ENCODE peak calls at places on chromosomes 2 and 18, in eight cellular contexts. D is GM23248, I is uterus, F is pancreas, Y is psoas muscle, V is H7, E is bronchial epithelial cell, W is left ventricle myocardium inferior. C is an unnamed sample. For H3K27me3, the result is how much of the 10 kb centered on the place peaks cover.

GRCh38 chr2:40178971-40179370 is 272.9 kb downstream of the SLC8A1 start:
- DNase-seq in D (peak), I (no peak), F (no peak), Y (no peak), V (no peak), E (peak), W (no peak), C (no peak)

GRCh38 chr2:28377201-28377816 is 15.3 kb upstream of the FOSL2 start:
- DNase-seq in D (no peak), I (no peak), F (no peak), Y (no peak), V (peak), E (peak), W (no peak), C (no peak)

GRCh38 chr2:98822301-98823164 is 91.6 kb upstream of the MGAT4A start:
- DNase-seq in D (peak), I (no peak), F (no peak), Y (peak), V (peak), E (no peak), W (peak), C (no peak)

GRCh38 chr18:45413180-45413836 is 202.0 kb upstream of the SLC14A2 start:
- DNase-seq in D (peak), I (no peak), F (no peak), Y (no peak), V (no peak), E (peak), W (no peak), C (no peak)

GRCh38 chr2:96319396-96319795 is 5.7 kb upstream of the ITPRIPL1 start:
- DNase-seq in D (no peak), I (no peak), F (no peak), Y (no peak), V (no peak), E (no peak), W (no peak), C (no peak)

GRCh38 chr2:237025090-237025865 is 60.4 kb upstream of the COPS8 start:
- DNase-seq in D (peak), I (no peak), F (no peak), Y (peak), V (no peak), E (peak), W (no peak), C (peak)

GRCh38 chr18:48300463-48300961 is 108.7 kb downstream of the ZBTB7C start:
- DNase-seq in D (no peak), I (no peak), F (no peak), Y (no peak), V (peak), E (peak), W (peak), C (no peak)

GRCh38 chr2:207805566-207806226 is 36.0 kb upstream of the FZD5 start:
- DNase-seq in D (peak), I (no peak), F (no peak), Y (no peak), V (no peak), E (peak), W (no peak), C (no peak)

GRCh38 chr2:229407170-229407569 is 136.1 kb upstream of the PID1 start:
- DNase-seq in D (peak), I (peak), F (peak), Y (peak), V (no peak), E (peak), W (peak), C (peak)

GRCh38 chr2:169222665-169223064 is 139.7 kb downstream of the LRP2 start:
- DNase-seq in D (no peak), I (no peak), F (no peak), Y (no peak), V (no peak), E (peak), W (no peak), C (no peak)

GRCh38 chr2:191265311-191266170 is 20.3 kb downstream of the MYO1B start:
- DNase-seq in D (peak), I (peak), F (no peak), Y (peak), V (no peak), E (no peak), W (peak), C (peak)

GRCh38 chr2:165562235-165562634 is 92.7 kb downstream of the CSRNP3 start:
- DNase-seq in D (no peak), I (no peak), F (no peak), Y (no peak), V (no peak), E (no peak), W (no peak), C (no peak)

GRCh38 chr2:157868993-157869392 is 7.1 kb downstream of the ACVR1 start:
- DNase-seq in D (peak), I (no peak), F (no peak), Y (no peak), V (no peak), E (peak), W (no peak), C (peak)

GRCh38 chr2:12177052-12177994 is 430.9 kb downstream of the LPIN1 start:
- DNase-seq in D (peak), I (peak), F (no peak), Y (peak), V (no peak), E (peak), W (peak), C (peak)

GRCh38 chr2:71578665-71579371 is 125.5 kb downstream of the DYSF start:
- DNase-seq in D (peak), I (peak), F (no peak), Y (peak), V (no peak), E (no peak), W (peak), C (no peak)

GRCh38 chr2:144513388-144514100 is 6.4 kb downstream of the ZEB2 start:
- DNase-seq in D (peak), I (no peak), F (peak), Y (peak), V (peak), E (no peak), W (no peak), C (peak)

GRCh38 chr18:40877096-40877495 is 1077.9 kb upstream of the PIK3C3 start:
- DNase-seq in D (peak), I (no peak), F (no peak), Y (no peak), V (no peak), E (peak), W (no peak), C (peak)

GRCh38 chr2:26616032-26616863 is 24.9 kb downstream of the CIB4 start:
- DNase-seq in D (no peak), I (no peak), F (no peak), Y (no peak), V (no peak), E (no peak), W (no peak), C (peak)

DNA sequence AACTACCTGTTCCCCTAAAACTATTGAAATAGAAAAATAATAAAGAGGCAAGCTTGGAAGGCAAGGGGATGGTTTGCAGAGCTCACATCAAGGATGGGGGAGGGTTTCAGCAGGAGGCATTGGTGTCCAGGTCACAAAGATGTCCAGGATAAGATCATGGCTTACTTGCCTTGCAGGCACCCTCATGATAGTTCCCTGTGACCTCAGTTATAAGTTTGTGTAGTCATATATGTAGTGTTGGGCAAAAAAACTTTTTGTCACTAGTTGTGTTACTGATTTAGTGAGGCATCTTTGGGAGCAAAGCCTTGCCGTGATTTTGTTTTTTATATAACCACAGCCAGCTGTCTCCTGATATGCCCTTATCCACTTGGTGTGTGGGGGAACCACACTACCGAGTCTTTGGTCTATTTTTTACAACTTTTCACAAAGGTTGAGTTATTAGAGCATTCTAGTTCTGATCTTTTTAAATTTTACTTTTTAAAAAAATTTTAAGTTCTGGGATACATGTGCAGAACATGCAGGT is 53.3 kb downstream of the IL1R2 start:
- DNase-seq in D (no peak), I (no peak), F (no peak), Y (no peak), V (no peak), E (no peak), W (no peak), C (no peak)
- H3K27me3 ChIP-seq in D (under half), I (under half), F (under half), Y (under half), V (under half), E (under half), W (half or more), C (under half)

DNA sequence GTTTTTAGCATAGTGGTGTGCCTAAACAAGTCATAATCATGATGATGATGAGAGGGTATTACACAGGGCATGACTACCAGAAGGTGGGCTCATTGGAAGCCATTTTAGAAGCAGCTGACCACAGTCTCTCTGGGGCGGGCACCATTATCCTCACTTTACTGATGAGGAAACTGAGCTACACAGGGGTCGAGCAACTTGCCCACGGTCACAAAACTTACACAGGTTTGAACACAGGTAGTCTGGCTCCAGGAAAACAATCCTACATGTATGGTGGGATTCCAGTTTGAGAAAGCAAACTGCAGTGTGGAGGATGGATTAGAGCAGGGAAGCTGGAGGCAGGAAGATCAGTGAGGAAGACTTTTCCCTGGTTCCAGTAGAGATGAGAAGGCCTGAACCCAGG is 6.2 kb downstream of the RHOB start:
- DNase-seq in D (no peak), I (no peak), F (no peak), Y (no peak), V (no peak), E (no peak), W (no peak), C (no peak)
- H3K27me3 ChIP-seq in D (under half), I (under half), F (under half), Y (under half), V (under half), E (under half), W (under half), C (under half)

DNA sequence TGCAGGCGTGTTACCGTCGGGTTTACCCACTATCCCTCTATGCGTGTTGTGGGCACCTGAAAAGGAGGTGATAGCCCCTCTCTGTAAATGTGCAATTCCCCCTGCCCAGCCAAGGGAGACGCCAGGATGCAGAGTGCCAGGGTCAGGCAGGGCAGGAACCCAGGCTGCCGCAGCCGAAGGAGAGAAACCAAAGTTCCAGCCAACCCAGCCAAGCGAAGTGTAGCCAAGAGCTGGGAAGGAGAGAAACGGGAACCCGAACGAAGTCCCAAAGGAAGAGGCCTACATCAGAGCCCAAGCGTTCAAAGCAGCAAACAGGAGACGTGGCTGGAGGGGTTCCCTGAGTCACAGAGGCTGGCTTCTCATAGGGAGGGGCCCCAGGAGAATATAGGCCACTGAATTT is 24.2 kb upstream of the SPR start:
- DNase-seq in D (no peak), I (no peak), F (no peak), Y (no peak), V (peak), E (no peak), W (no peak), C (no peak)
- H3K27me3 ChIP-seq in D (under half), I (under half), F (under half), Y (under half), V (under half), E (under half), W (under half), C (under half)

DNA sequence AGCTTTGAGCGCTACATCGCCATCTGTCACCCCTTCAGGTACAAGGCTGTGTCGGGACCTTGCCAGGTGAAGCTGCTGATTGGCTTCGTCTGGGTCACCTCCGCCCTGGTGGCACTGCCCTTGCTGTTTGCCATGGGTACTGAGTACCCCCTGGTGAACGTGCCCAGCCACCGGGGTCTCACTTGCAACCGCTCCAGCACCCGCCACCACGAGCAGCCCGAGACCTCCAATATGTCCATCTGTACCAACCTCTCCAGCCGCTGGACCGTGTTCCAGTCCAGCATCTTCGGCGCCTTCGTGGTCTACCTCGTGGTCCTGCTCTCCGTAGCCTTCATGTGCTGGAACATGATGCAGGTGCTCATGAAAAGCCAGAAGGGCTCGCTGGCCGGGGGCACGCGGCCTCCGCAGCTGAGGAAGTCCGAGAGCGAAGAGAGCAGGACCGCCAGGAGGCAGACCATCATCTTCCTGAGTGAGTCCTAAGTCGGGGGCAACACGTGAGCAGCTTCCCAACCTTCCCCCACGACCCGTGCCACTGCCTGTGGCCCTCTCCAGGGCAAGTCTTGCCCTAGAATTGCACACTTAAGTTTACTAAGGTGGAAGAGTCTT is 928 bp downstream of the GPR39 start:
- DNase-seq in D (no peak), I (no peak), F (peak), Y (peak), V (no peak), E (no peak), W (no peak), C (no peak)
- H3K27me3 ChIP-seq in D (under half), I (under half), F (under half), Y (under half), V (under half), E (under half), W (half or more), C (under half)